ENCODE peak calls at places on chromosomes 12 and 14, in seven cellular contexts. G is NCI-H774; J is NCI-H2081; W is HEK293T; B is stimulated activated CD4-positive, alpha-beta T cell treated with anti-CD3 and anti-CD28 coated beads, Interleukin-4, amount 100 ng/mL, for 48 hours; O is T-helper 2 cell; I is glutamatergic neuron. T is an unnamed sample.

GRCh38 chr12:52169886-52170285 is 21.9 kb downstream of the KRT80 start:
- DNase-seq in G (no peak), J (no peak), W (no peak), B (no peak), O (no peak), I (no peak), T (no peak)

GRCh38 chr14:94560782-94561655 is at the start of gene SERPINA4:
- DNase-seq in G (no peak), J (no peak), W (no peak), B (no peak), O (no peak), I (no peak), T (no peak)

GRCh38 chr14:74141703-74142102 is 56.9 kb downstream of the LIN52 start:
- DNase-seq in G (no peak), J (no peak), W (no peak), B (no peak), O (no peak), I (no peak), T (no peak)

GRCh38 chr12:42804928-42805327 is 215.4 kb upstream of the PRICKLE1 start:
- DNase-seq in G (no peak), J (no peak), W (no peak), B (no peak), O (no peak), I (no peak), T (no peak)

GRCh38 chr14:99809376-99809775 is 16.2 kb downstream of the EML1 start:
- DNase-seq in G (no peak), J (no peak), W (no peak), B (no peak), O (no peak), I (no peak), T (peak; percentile 53)

GRCh38 chr12:39764944-39765560 is 145.4 kb upstream of the ABCD2 start:
- DNase-seq in G (peak; percentile 35), J (peak; percentile 25), W (peak; percentile 39), B (no peak), O (no peak), I (no peak), T (no peak)

GRCh38 chr14:77124345-77125274 is 17.0 kb downstream of the ZDHHC22 start:
- DNase-seq in G (peak; percentile 44), J (peak; percentile 69), W (peak; percentile 80), B (peak; percentile 40), O (peak; percentile 38), I (peak; percentile 65), T (peak; percentile 71)

GRCh38 chr12:84277986-84278385 is 634.6 kb downstream of the SLC6A15 start:
- DNase-seq in G (no peak), J (no peak), W (no peak), B (no peak), O (no peak), I (no peak), T (no peak)

GRCh38 chr14:82886670-82887069 is 1353.0 kb upstream of the SEL1L start:
- DNase-seq in G (no peak), J (no peak), W (no peak), B (no peak), O (no peak), I (no peak), T (no peak)

GRCh38 chr14:95480109-95480886 is 36.2 kb downstream of the SYNE3 start:
- DNase-seq in G (no peak), J (no peak), W (no peak), B (no peak), O (no peak), I (no peak), T (no peak)

GRCh38 chr14:76488551-76488950 is 112.6 kb downstream of the ESRRB start:
- DNase-seq in G (no peak), J (no peak), W (no peak), B (no peak), O (no peak), I (no peak), T (no peak)

GRCh38 chr14:71995741-71996140 is 63.5 kb downstream of the RGS6 start:
- DNase-seq in G (no peak), J (no peak), W (no peak), B (no peak), O (no peak), I (no peak), T (no peak)

GRCh38 chr12:106139422-106140141 is 828 bp upstream of the NUAK1 start:
- DNase-seq in G (peak; percentile 66), J (peak; percentile 68), W (peak; percentile 70), B (no peak), O (no peak), I (peak; percentile 70), T (no peak)

GRCh38 chr12:56129210-56129691 is 1.2 kb downstream of the ESYT1 start:
- DNase-seq in G (no peak), J (no peak), W (peak; percentile 57), B (peak; percentile 34), O (peak; percentile 30), I (peak; percentile 70), T (peak; percentile 78)

GRCh38 chr14:93081875-93082570 is 33.7 kb downstream of the ITPK1 start:
- DNase-seq in G (no peak), J (no peak), W (no peak), B (no peak), O (no peak), I (no peak), T (no peak)

GRCh38 chr12:124030510-124030909 is 57.5 kb downstream of the ZNF664 start:
- DNase-seq in G (no peak), J (no peak), W (peak; percentile 17), B (no peak), O (no peak), I (no peak), T (peak; percentile 58)

GRCh38 chr14:54213531-54213930 is 183.3 kb upstream of the CDKN3 start:
- DNase-seq in G (no peak), J (no peak), W (no peak), B (no peak), O (no peak), I (no peak), T (no peak)